ENCODE peak calls at places on chromosomes 7 and 10, in ten cellular contexts. N, P, T, I, B, C, K, S, L and M are unnamed samples. For H3K4me1, the result is how much of the 10 kb centered on the place peaks cover.

GRCh38 chr10:50622497-50623298 is 1.1 kb downstream of the SGMS1 start:
- DNase-seq in N (peak), K (peak), B (peak), L (no peak), I (peak), S (peak), T (no peak), P (peak), C (peak), M (peak)

GRCh38 chr10:116096501-116096900 is 176.5 kb downstream of the GFRA1 start:
- DNase-seq in N (no peak), L (no peak), K (no peak), S (no peak), T (no peak), B (no peak), C (no peak), P (no peak), I (no peak), M (no peak)

GRCh38 chr7:151735186-151735853 is 141.6 kb downstream of the PRKAG2 start:
- DNase-seq in P (no peak), I (peak), K (no peak), B (no peak), N (no peak), T (no peak), L (no peak), C (no peak), S (no peak), M (no peak)

GRCh38 chr10:67549390-67549789 is 146.6 kb downstream of the CTNNA3 start:
- DNase-seq in T (no peak), N (no peak), P (no peak), C (no peak), K (no peak), I (no peak), L (no peak), B (no peak), S (peak), M (no peak)

GRCh38 chr7:11835260-11835659 is 3.3 kb upstream of the THSD7A start:
- DNase-seq in L (no peak), C (no peak), K (no peak), P (no peak), S (no peak), N (peak), B (no peak), T (no peak), I (peak), M (no peak)

GRCh38 chr10:32540691-32541470 is 94.9 kb downstream of the CCDC7 start:
- DNase-seq in L (no peak), S (no peak), T (no peak), I (no peak), K (no peak), P (no peak), B (no peak), C (no peak), N (no peak), M (no peak)

GRCh38 chr7:133529861-133530260 is 277.0 kb downstream of the EXOC4 start:
- DNase-seq in N (no peak), S (no peak), P (no peak), K (no peak), I (no peak), B (no peak), L (no peak), T (no peak), C (no peak), M (no peak)

GRCh38 chr10:28661035-28661434 is 16.3 kb upstream of the BAMBI start:
- DNase-seq in T (no peak), S (peak), P (no peak), C (no peak), N (no peak), B (no peak), L (no peak), I (peak), K (no peak), M (no peak)

GRCh38 chr10:22515009-22515408 is 169.7 kb downstream of the SPAG6 start:
- DNase-seq in P (no peak), S (no peak), I (no peak), T (no peak), K (no peak), L (no peak), C (no peak), B (no peak), N (no peak), M (no peak)

GRCh38 chr7:24820730-24821044 is 63.4 kb upstream of the GSDME start:
- DNase-seq in S (no peak), L (no peak), I (peak), C (peak), N (no peak), K (no peak), P (no peak), B (no peak), T (no peak), M (no peak)

GRCh38 chr7:2979276-2979675 is 64.4 kb downstream of the CARD11 start:
- DNase-seq in P (no peak), K (no peak), I (no peak), L (no peak), S (no peak), N (no peak), T (no peak), B (peak), C (no peak), M (no peak)

GRCh38 chr10:71985542-71986250 is 21.5 kb downstream of the CHST3 start:
- DNase-seq in N (no peak), K (no peak), C (no peak), S (peak), L (peak), B (no peak), P (no peak), T (no peak), I (peak), M (peak)

GRCh38 chr7:75650671-75651070 is 88.1 kb downstream of the HIP1 start:
- DNase-seq in N (peak), T (no peak), B (no peak), C (no peak), K (no peak), I (no peak), L (no peak), P (peak), S (peak), M (peak)

GRCh38 chr7:90955641-90956207 is 308.5 kb upstream of the FZD1 start:
- DNase-seq in L (no peak), T (no peak), B (no peak), K (no peak), C (no peak), I (no peak), P (no peak), S (no peak), N (no peak), M (no peak)

GRCh38 chr7:153530441-153530840 is 521.8 kb upstream of the DPP6 start:
- DNase-seq in K (no peak), N (no peak), S (no peak), T (no peak), C (no peak), L (no peak), I (no peak), B (no peak), P (no peak), M (no peak)

GRCh38 chr7:74365320-74366022 is 76.3 kb downstream of the CLIP2 start:
- DNase-seq in N (peak), C (peak), B (peak), T (peak), L (no peak), I (peak), S (peak), K (no peak), P (peak), M (peak)

GRCh38 chr10:17233534-17233933 is 5.5 kb downstream of the VIM start:
- DNase-seq in S (peak), L (no peak), P (peak), N (no peak), T (no peak), C (no peak), K (no peak), B (no peak), I (peak), M (peak)

GRCh38 chr10:6878067-6878412 is 298.0 kb upstream of the PRKCQ start:
- DNase-seq in P (no peak), L (no peak), T (no peak), S (peak), I (no peak), C (no peak), B (no peak), K (no peak), N (peak), M (no peak)

GRCh38 chr7:148334959-148335577 is 255.5 kb upstream of the C7orf33 start:
- DNase-seq in C (no peak), N (peak), L (no peak), K (no peak), P (no peak), T (peak), S (peak), B (no peak), I (peak), M (no peak)

GRCh38 chr7:136687693-136688322 is 180.6 kb upstream of the CHRM2 start:
- DNase-seq in L (no peak), I (peak), T (no peak), B (no peak), P (no peak), N (peak), C (peak), S (peak), K (no peak), M (no peak)

GRCh38 chr7:91347288-91347687 is 83.1 kb downstream of the FZD1 start:
- DNase-seq in B (no peak), L (no peak), I (peak), K (no peak), T (no peak), S (peak), C (no peak), N (no peak), P (no peak), M (no peak)

GRCh38 chr7:26490631-26491624 is 199.3 kb downstream of the SNX10 start:
- DNase-seq in B (no peak), C (no peak), N (no peak), K (no peak), P (no peak), L (no peak), I (no peak), S (no peak), T (no peak), M (no peak)

GRCh38 chr7:37332218-37333016 is 116.2 kb downstream of the ELMO1 start:
- DNase-seq in S (no peak), C (no peak), I (no peak), N (no peak), L (no peak), T (no peak), K (no peak), P (no peak), B (no peak), M (no peak)

GRCh38 chr7:26013551-26014083 is 138.4 kb upstream of the NFE2L3 start:
- DNase-seq in K (no peak), I (no peak), P (no peak), N (no peak), T (no peak), B (no peak), S (peak), C (no peak), L (no peak), M (no peak)

GRCh38 chr7:12923971-12924370 is 236.5 kb downstream of the ARL4A start:
- DNase-seq in K (no peak), N (peak), S (peak), T (no peak), I (no peak), P (no peak), L (no peak), C (no peak), B (no peak), M (no peak)

GRCh38 chr7:45888185-45888992 is at the start of gene IGFBP1:
- DNase-seq in K (no peak), B (no peak), S (peak), T (no peak), C (no peak), P (no peak), I (peak), L (no peak), N (peak), M (no peak)

GRCh38 chr7:77199008-77199966 is at the start of gene FGL2:
- DNase-seq in L (no peak), I (peak), K (peak), P (peak), T (no peak), C (no peak), S (peak), B (peak), N (peak), M (peak)

GRCh38 chr10:97319671-97320479 is 804 bp downstream of the FRAT1 start:
- DNase-seq in I (peak), L (no peak), N (peak), C (no peak), B (peak), K (peak), P (peak), T (no peak), S (no peak), M (no peak)
- H3K4me1 ChIP-seq in I (under half), L (under half), N (under half), C (under half), B (under half), K (under half), P (under half), T (under half), S (under half), M (under half)

DNA sequence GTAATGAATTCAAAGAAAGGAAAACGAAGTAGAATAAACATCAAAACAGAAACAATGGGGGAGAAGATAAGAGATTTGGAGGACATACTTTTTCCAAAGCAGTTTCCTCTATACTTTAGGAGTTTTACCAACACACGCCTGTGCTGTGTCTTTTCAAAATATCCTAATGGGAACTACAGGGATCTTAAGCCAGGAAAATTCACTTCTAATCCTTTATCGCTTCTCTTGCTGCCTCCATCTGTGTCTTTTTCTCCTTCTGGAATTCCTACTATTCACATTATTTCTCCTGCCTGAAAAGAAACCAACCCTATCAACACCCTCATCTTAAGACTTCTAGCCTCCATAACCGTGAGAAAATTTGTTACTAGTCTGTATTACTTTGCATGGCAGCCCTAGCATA is 6.8 kb downstream of the HNRNPF start:
- DNase-seq in C (no peak), B (no peak), K (no peak), I (no peak), L (no peak), S (no peak), N (no peak), P (no peak), T (no peak), M (no peak)
- H3K4me1 ChIP-seq in C (half or more), B (under half), K (half or more), I (under half), L (under half), S (under half), N (under half), P (half or more), T (under half), M (under half)

GRCh38 chr7:47573758-47574472 is 8.0 kb downstream of the TNS3 start:
- DNase-seq in C (no peak), I (peak), P (no peak), L (no peak), K (no peak), B (no peak), N (no peak), S (peak), T (no peak), M (peak)

GRCh38 chr7:47570649-47571050 is 11.3 kb downstream of the TNS3 start:
- DNase-seq in S (peak), B (no peak), N (no peak), I (peak), C (no peak), T (no peak), P (no peak), L (no peak), K (no peak), M (peak)

GRCh38 chr7:47572939-47573757 is 8.8 kb downstream of the TNS3 start:
- DNase-seq in T (no peak), B (no peak), K (no peak), P (no peak), C (no peak), S (no peak), N (peak), I (no peak), L (no peak), M (no peak)

GRCh38 chr7:47571355-47572100 is 10.4 kb downstream of the TNS3 start:
- DNase-seq in N (peak), S (peak), C (no peak), P (peak), I (peak), L (no peak), T (no peak), B (peak), K (no peak), M (peak)

DNA sequence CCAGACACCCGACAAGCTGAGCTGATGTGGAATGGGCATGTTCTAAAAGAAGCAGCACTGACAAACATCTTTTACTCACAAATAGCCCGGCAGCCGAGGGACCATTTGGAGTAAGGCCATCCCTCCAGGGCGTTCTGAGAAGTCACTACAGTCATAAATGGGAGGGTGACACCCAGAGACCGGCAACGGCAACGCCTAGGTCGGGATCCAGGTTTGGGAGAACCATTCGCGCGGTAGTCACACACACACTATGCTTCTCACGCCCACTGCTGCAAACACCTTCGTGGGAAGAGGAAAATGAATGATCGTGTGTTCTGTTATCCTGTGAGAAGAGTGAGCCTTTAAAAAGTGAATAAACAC is 9.8 kb downstream of the TNS3 start:
- DNase-seq in S (no peak), P (no peak), N (no peak), C (no peak), I (no peak), B (no peak), L (no peak), T (no peak), K (no peak), M (no peak)
- H3K4me1 ChIP-seq in S (half or more), P (half or more), N (under half), C (half or more), I (under half), B (under half), L (under half), T (under half), K (under half), M (under half)

DNA sequence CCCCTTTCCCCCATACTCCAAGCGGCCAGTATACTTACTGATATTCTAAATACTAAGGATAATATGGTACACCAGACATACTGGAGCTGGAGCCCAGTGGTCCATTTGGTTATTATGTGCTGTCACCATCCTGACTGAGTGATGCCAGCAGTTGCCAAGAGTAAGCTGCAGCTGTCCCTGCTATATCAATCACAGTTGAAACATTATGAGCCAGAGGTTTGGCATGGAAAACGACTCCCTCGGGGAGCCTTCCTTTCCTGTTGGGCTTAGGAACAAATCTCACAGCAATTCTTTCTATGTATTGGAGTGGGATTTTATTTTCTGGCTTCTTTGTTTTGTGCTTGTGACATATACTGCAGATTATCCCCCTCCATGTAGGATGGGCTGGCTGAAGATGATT is 32.6 kb downstream of the STRIP2 start:
- DNase-seq in I (no peak), P (no peak), N (no peak), S (no peak), C (no peak), B (no peak), T (no peak), K (no peak), L (no peak), M (no peak)
- H3K4me1 ChIP-seq in I (under half), P (under half), N (under half), S (under half), C (under half), B (under half), T (under half), K (under half), L (under half), M (under half)

GRCh38 chr7:1255817-1256340 is 23.2 kb downstream of the UNCX start:
- DNase-seq in T (no peak), K (no peak), C (no peak), B (no peak), N (no peak), P (no peak), S (no peak), I (no peak), L (no peak), M (no peak)
- H3K4me1 ChIP-seq in T (under half), K (under half), C (under half), B (under half), N (under half), P (under half), S (under half), I (under half), L (under half), M (under half)

GRCh38 chr7:96315109-96315480 is 6.8 kb downstream of the SLC25A13 start:
- DNase-seq in L (no peak), B (no peak), P (no peak), S (no peak), T (no peak), N (peak), I (no peak), K (no peak), C (no peak), M (no peak)

GRCh38 chr7:96316949-96317348 is 4.9 kb downstream of the SLC25A13 start:
- DNase-seq in I (no peak), K (no peak), B (no peak), C (no peak), T (no peak), P (no peak), L (no peak), N (peak), S (no peak), M (no peak)

GRCh38 chr7:96312502-96312901 is 9.4 kb downstream of the SLC25A13 start:
- DNase-seq in K (no peak), L (no peak), T (no peak), I (no peak), N (no peak), P (no peak), S (no peak), B (no peak), C (no peak), M (no peak)

GRCh38 chr7:96313940-96314339 is 8.0 kb downstream of the SLC25A13 start:
- DNase-seq in N (no peak), P (no peak), I (no peak), C (no peak), K (no peak), L (no peak), B (no peak), S (no peak), T (no peak), M (no peak)

DNA sequence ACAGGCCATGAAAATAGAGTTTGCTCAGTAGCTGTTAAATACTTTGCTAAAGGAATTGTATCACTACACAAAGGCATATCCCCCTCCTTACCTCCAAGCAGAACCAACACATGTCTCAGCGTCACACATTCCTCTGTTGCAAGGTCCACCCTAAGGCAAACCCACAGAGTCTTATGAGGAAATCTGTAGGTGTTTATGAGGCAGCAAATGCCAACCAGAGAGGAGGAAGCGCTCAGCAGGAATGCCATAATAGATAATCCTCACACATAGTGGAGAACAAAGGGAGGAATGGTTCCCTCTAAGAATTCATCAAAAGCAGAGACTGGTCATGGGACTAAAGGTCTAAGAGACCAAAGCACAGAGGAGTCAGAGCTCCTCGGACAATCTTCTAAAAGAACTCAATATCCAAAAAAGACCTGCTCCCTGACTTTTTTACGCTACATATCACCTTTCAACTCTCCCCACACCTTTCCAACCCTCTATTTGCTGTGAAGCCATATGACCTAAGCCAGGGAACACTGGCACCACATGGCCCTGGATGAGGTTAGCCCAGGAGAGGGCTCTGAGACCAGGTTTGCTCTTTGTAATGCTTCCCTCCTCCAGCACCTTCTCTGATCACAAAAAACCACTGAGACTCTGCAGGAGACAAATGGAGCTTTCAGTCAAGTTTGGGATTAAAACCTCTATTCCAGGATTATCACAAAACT is 7.3 kb downstream of the SLC25A13 start:
- DNase-seq in P (no peak), B (no peak), L (no peak), N (peak), S (peak), C (no peak), K (no peak), T (peak), I (no peak), M (no peak)
- H3K4me1 ChIP-seq in P (half or more), B (under half), L (under half), N (under half), S (under half), C (under half), K (under half), T (under half), I (under half), M (under half)

GRCh38 chr10:132365102-132365501 is 31.9 kb upstream of the PWWP2B start:
- DNase-seq in L (no peak), S (no peak), I (no peak), K (no peak), T (no peak), P (no peak), N (no peak), B (no peak), C (no peak), M (no peak)

GRCh38 chr10:132364594-132364970 is 32.4 kb upstream of the PWWP2B start:
- DNase-seq in P (no peak), L (no peak), N (no peak), K (no peak), B (no peak), S (peak), T (no peak), I (no peak), C (no peak), M (peak)

GRCh38 chr10:132366006-132366405 is 31.0 kb upstream of the PWWP2B start:
- DNase-seq in K (no peak), N (no peak), T (no peak), B (no peak), I (no peak), S (no peak), C (no peak), P (no peak), L (no peak), M (no peak)

GRCh38 chr10:132363921-132364593 is 32.1 kb downstream of the LRRC27 start:
- DNase-seq in K (no peak), P (no peak), S (peak), B (no peak), L (peak), T (no peak), C (peak), N (peak), I (peak), M (no peak)

GRCh38 chr10:132366499-132366898 is 30.5 kb upstream of the PWWP2B start:
- DNase-seq in S (no peak), T (no peak), L (no peak), N (no peak), P (no peak), C (no peak), B (no peak), I (no peak), K (no peak), M (no peak)
- H3K4me1 ChIP-seq in S (under half), T (under half), L (under half), N (under half), P (under half), C (under half), B (under half), I (under half), K (under half), M (under half)